ENCODE peak calls at places on chromosomes 16 and 17, in nine cellular contexts. I is bronchial epithelial cell, T is A549, K is PC-3, S is upper lobe of right lung, X is hepatocyte, G is heart left ventricle, V is pancreas, R is body of pancreas. D is an unnamed sample.

GRCh38 chr17:35540589-35541404 is 3.3 kb upstream of the SLFN12L start:
- DNase-seq in T (no peak), K (peak), S (peak), R (no peak), I (peak), G (peak), X (no peak), V (no peak), D (peak)

GRCh38 chr17:3879181-3879580 is 13.7 kb downstream of the CAMKK1 start:
- DNase-seq in X (peak), V (no peak), K (no peak), G (peak), S (no peak), T (no peak), I (no peak), R (peak), D (no peak)

GRCh38 chr16:89922477-89922883 is 662 bp upstream of the TUBB3 start:
- DNase-seq in T (peak), K (peak), S (peak), I (peak), R (peak), X (peak), G (peak), V (no peak), D (peak)

GRCh38 chr16:2026461-2027023 is at the start of gene NHERF2:
- DNase-seq in R (peak), G (peak), I (no peak), V (peak), T (no peak), S (peak), X (peak), K (peak), D (no peak)

GRCh38 chr16:86566601-86566965 is at the start of gene FOXC2:
- DNase-seq in S (peak), G (peak), T (peak), K (no peak), V (peak), X (peak), I (peak), R (peak), D (peak)

GRCh38 chr17:74532115-74532514 is 840 bp upstream of the CD300LB start:
- DNase-seq in I (no peak), V (no peak), K (no peak), T (no peak), R (peak), G (peak), S (no peak), X (no peak), D (no peak)

GRCh38 chr16:56609463-56609921 is 1.1 kb downstream of the MT2A start:
- DNase-seq in T (peak), R (peak), G (peak), K (peak), I (peak), V (peak), S (no peak), X (peak), D (peak)

GRCh38 chr16:20799599-20799998 is 6.7 kb downstream of the ERI2 start:
- DNase-seq in R (no peak), K (peak), T (no peak), V (no peak), I (peak), S (no peak), G (no peak), X (peak), D (peak)

GRCh38 chr17:59427996-59428395 is 96.5 kb downstream of the YPEL2 start:
- DNase-seq in T (no peak), X (no peak), V (no peak), G (no peak), I (no peak), S (no peak), R (no peak), K (no peak), D (peak)

GRCh38 chr17:33667052-33667509 is 374.0 kb upstream of the ASIC2 start:
- DNase-seq in R (no peak), G (no peak), T (no peak), K (peak), S (no peak), I (peak), X (no peak), V (no peak), D (no peak)

GRCh38 chr16:86572041-86572521 is 5.5 kb downstream of the FOXC2 start:
- DNase-seq in I (no peak), S (no peak), K (no peak), V (no peak), R (no peak), G (no peak), X (no peak), T (no peak), D (no peak)

GRCh38 chr16:2820836-2821482 is 3.9 kb downstream of the PRSS21 start:
- DNase-seq in X (no peak), T (no peak), K (no peak), G (no peak), I (no peak), S (peak), R (no peak), V (no peak), D (no peak)

GRCh38 chr16:24645739-24646645 is 83.5 kb upstream of the TNRC6A start:
- DNase-seq in V (no peak), G (no peak), I (peak), S (no peak), K (peak), R (no peak), X (peak), T (peak), D (peak)

GRCh38 chr16:82658796-82659195 is 32.0 kb downstream of the CDH13 start:
- DNase-seq in V (no peak), S (no peak), X (no peak), K (no peak), I (no peak), G (no peak), T (no peak), R (no peak), D (no peak)

GRCh38 chr16:23323224-23324030 is 21.3 kb downstream of the SCNN1B start:
- DNase-seq in V (no peak), S (no peak), K (no peak), R (no peak), X (no peak), T (no peak), I (no peak), G (no peak), D (no peak)

GRCh38 chr16:29742683-29743275 is 3.0 kb downstream of the C16orf54 start:
- DNase-seq in S (no peak), I (no peak), K (no peak), V (no peak), R (no peak), G (no peak), T (no peak), X (no peak), D (no peak)

GRCh38 chr17:55341432-55341831 is 76.7 kb downstream of the HLF start:
- DNase-seq in X (no peak), R (no peak), G (no peak), T (no peak), K (no peak), S (no peak), V (no peak), I (peak), D (peak)

GRCh38 chr17:70184770-70185169 is 15.4 kb downstream of the KCNJ2 start:
- DNase-seq in S (no peak), V (no peak), T (peak), I (peak), X (peak), R (no peak), G (no peak), K (peak), D (peak)

GRCh38 chr16:66275795-66276428 is 90.6 kb upstream of the CDH5 start:
- DNase-seq in I (peak), V (peak), T (peak), G (no peak), R (peak), K (peak), X (peak), S (no peak), D (peak)

GRCh38 chr17:36846410-36847292 is 90.6 kb upstream of the LHX1 start:
- DNase-seq in X (no peak), I (no peak), T (no peak), V (no peak), G (no peak), S (no peak), R (no peak), K (no peak), D (no peak)

GRCh38 chr17:52390422-52390821 is 231.9 kb upstream of the CA10 start:
- DNase-seq in G (no peak), V (no peak), I (no peak), T (no peak), R (no peak), S (no peak), K (no peak), X (no peak), D (no peak)

GRCh38 chr16:88593489-88593888 is 23.3 kb downstream of the ZC3H18 start:
- DNase-seq in R (no peak), T (no peak), I (no peak), V (no peak), K (no peak), X (no peak), S (no peak), G (peak), D (no peak)

GRCh38 chr16:85750021-85750826 is 672 bp downstream of the C16orf74 start:
- DNase-seq in X (peak), T (no peak), I (peak), R (peak), G (no peak), K (peak), V (peak), S (peak), D (peak)

GRCh38 chr17:36743130-36743529 is 141.7 kb downstream of the MRM1 start:
- DNase-seq in T (no peak), K (no peak), X (no peak), R (no peak), I (no peak), V (no peak), G (no peak), S (peak), D (no peak)

GRCh38 chr17:71741836-71742235 is 379.0 kb upstream of the SOX9 start:
- DNase-seq in T (no peak), G (no peak), K (no peak), V (no peak), S (no peak), R (no peak), X (no peak), I (peak), D (peak)

GRCh38 chr16:683396-684066 is 603 bp downstream of the JMJD8 start:
- DNase-seq in T (no peak), K (no peak), V (peak), S (no peak), X (peak), R (no peak), G (no peak), I (no peak), D (no peak)

GRCh38 chr16:80200079-80200478 is 340.7 kb upstream of the DYNLRB2 start:
- DNase-seq in K (no peak), T (no peak), S (no peak), R (no peak), V (no peak), X (no peak), G (no peak), I (no peak), D (no peak)

GRCh38 chr16:160691-161190 is 5.0 kb upstream of the HBM start:
- DNase-seq in V (no peak), R (no peak), K (no peak), I (no peak), T (no peak), G (no peak), X (no peak), S (no peak), D (no peak)

GRCh38 chr16:31129568-31130335 is 5.8 kb downstream of the PRSS8 start:
- DNase-seq in R (peak), K (no peak), I (no peak), V (peak), X (peak), T (no peak), S (peak), G (peak), D (no peak)

GRCh38 chr17:17127730-17128291 is 78.3 kb downstream of the PLD6 start:
- DNase-seq in I (no peak), T (no peak), X (no peak), G (no peak), S (no peak), R (no peak), K (no peak), V (no peak), D (no peak)

GRCh38 chr17:73118876-73119485 is 26.5 kb upstream of the SLC39A11 start:
- DNase-seq in X (no peak), R (peak), V (peak), T (no peak), G (no peak), I (no peak), K (no peak), S (no peak), D (no peak)

GRCh38 chr16:89842471-89843408 is 14.5 kb downstream of the SPIRE2 start:
- DNase-seq in S (no peak), V (no peak), R (no peak), I (no peak), G (peak), T (no peak), X (no peak), K (peak), D (no peak)

GRCh38 chr17:35543856-35544255 is 6.4 kb upstream of the SLFN12L start:
- DNase-seq in S (no peak), I (peak), G (no peak), X (no peak), K (peak), V (no peak), R (no peak), T (no peak), D (peak)

GRCh38 chr17:4545217-4545951 is 9.8 kb downstream of the MYBBP1A start:
- DNase-seq in S (no peak), K (no peak), X (no peak), G (peak), R (no peak), T (no peak), V (no peak), I (no peak), D (no peak)

GRCh38 chr17:55783684-55784245 is 32.9 kb downstream of the PCTP start:
- DNase-seq in K (no peak), T (no peak), G (peak), X (peak), I (no peak), V (peak), R (peak), S (peak), D (peak)

DNA sequence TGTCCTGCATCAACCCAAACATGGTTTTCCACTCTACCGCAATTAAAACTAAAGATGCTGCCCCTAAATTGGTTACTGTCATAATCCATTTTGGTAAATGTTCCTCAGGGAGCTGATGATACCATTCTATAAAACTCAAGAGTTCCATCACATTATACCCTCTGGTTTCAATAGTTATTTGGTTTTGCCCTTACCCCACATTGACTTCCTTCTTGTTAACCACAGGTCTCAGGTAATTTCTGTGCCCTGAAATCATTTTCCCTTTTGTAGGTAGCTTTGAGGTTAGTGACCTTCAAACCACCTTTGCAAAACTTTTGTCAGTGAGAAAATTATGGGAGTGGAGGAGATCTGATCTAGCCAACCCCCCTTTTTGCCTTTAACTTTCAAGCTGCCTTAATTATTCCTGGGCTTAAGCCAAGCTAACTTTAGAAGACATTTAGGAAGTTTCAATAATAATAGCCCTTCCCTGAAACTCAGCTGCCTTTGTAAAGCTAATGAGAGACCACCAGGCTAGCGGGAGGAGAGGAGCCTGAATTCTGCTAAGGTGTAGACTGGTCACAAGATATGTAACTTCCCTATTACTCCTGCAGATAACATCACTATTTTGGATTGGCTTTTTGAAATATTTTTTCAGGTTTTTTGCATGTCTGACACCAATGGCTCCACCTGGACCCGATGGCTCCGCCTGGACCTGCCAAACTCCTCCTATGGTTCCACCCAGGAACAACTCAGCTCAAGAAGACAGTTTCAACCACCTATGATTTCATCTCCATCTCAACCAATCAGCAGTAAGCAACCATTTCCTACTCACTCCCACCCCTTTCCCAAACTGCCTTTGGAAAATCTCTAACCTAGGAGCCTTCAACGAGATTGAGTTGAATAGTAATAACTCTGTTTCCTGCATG is 224.9 kb downstream of the HS3ST3B1 start:
- DNase-seq in G (no peak), I (no peak), X (no peak), K (no peak), S (no peak), V (no peak), R (no peak), T (no peak), D (no peak)
- H3K4me3 ChIP-seq in G (no peak), I (no peak), X (no peak), K (no peak), S (no peak), V (no peak), R (no peak), T (no peak), D (no peak)

GRCh38 chr17:76701471-76701967 is 9.2 kb downstream of the MXRA7 start:
- DNase-seq in S (no peak), T (no peak), G (no peak), K (no peak), I (no peak), X (no peak), V (no peak), R (no peak), D (no peak)

GRCh38 chr17:76700290-76700626 is 10.5 kb downstream of the MXRA7 start:
- DNase-seq in G (no peak), T (no peak), I (peak), X (no peak), S (no peak), V (no peak), K (no peak), R (no peak), D (no peak)

GRCh38 chr17:76697702-76698465 is 12.9 kb downstream of the MXRA7 start:
- DNase-seq in V (no peak), K (no peak), T (no peak), G (peak), R (no peak), I (no peak), X (peak), S (no peak), D (no peak)

GRCh38 chr17:76702941-76703637 is 7.7 kb downstream of the MXRA7 start:
- DNase-seq in K (no peak), X (no peak), T (no peak), G (no peak), V (no peak), R (no peak), S (no peak), I (no peak), D (no peak)

DNA sequence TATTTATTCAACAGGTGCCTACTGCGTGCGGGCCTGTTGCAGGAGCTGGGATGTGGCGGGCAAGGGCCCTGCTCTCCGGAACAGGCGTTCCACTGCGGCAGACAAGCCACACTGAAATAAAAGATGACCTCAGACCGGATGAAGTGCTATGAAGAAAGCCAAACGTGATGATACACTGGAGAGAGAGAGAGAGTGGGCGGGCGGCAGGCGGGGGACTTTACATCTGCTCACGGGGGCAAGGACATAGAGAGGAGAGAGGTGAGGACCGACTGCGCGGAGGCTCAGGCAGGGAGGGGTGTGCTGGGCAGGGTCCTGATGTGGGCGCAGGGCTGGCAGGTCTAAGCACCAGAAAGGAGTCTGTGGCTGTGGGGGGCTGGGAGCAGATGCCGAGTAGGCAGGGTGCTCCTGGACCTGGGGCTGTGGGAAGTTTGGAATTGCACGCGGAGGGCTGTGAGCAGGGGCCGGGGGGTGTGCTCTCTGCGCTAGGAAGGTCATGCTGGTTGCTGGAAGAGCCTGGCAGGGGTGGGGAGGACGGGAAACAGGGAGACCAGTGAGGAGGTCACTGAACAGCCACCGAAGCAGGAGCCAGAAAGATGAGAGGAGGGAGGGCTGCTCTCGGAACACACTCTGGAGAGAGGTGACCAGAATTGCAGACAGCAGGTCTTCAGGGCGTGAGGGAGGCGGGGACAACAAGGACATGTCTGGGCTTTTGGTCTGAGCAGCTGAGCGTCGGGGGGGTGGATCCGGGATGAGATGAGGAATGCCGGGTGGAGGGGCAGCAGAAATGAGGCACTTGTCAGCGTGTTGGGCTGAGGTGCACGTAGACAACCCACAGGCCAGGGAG is 9.9 kb downstream of the MXRA7 start:
- DNase-seq in X (peak), I (peak), K (no peak), R (peak), V (no peak), T (no peak), S (no peak), G (peak), D (peak)
- TF ChIP-seq CTCF in X (no peak), I (no peak), K (no peak), R (no peak), V (no peak), T (no peak), S (no peak), G (no peak), D (no peak)

GRCh38 chr17:80546267-80546666 is 1.6 kb downstream of the RPTOR start:
- DNase-seq in R (no peak), X (no peak), V (no peak), I (no peak), T (no peak), G (no peak), K (peak), S (no peak), D (no peak)
- H3K4me3 ChIP-seq in R (no peak), X (peak), V (no peak), I (no peak), T (peak), G (peak), K (peak), S (no peak), D (peak)

GRCh38 chr17:63438092-63439051 is 7.7 kb downstream of the CYB561 start:
- DNase-seq in X (no peak), R (peak), I (no peak), S (no peak), T (no peak), K (no peak), V (no peak), G (no peak), D (no peak)

GRCh38 chr17:63434951-63435571 is 11.0 kb downstream of the CYB561 start:
- DNase-seq in R (peak), X (no peak), S (peak), I (peak), V (peak), G (peak), K (peak), T (peak), D (peak)

GRCh38 chr17:63435681-63436522 is 10.2 kb downstream of the CYB561 start:
- DNase-seq in T (peak), V (peak), X (no peak), K (peak), I (peak), S (peak), G (peak), R (peak), D (peak)

GRCh38 chr17:63437287-63438091 is 8.6 kb downstream of the CYB561 start:
- DNase-seq in R (peak), S (no peak), X (no peak), T (no peak), V (peak), I (no peak), K (no peak), G (peak), D (no peak)

GRCh38 chr17:63436523-63437110 is 9.5 kb downstream of the CYB561 start:
- DNase-seq in X (no peak), K (no peak), I (no peak), T (no peak), R (peak), G (no peak), V (peak), S (no peak), D (no peak)
- TF ChIP-seq CTCF in X (no peak), K (peak), I (no peak), T (peak), R (peak), G (peak), V (no peak), S (peak), D (no peak)

D was measured in epithelial cell of esophagus.